ENCODE peak calls at places on chromosomes 3 and 15, in eight cellular contexts. S is WTC11, M is GM23338, E is AG04449, Q is mucosa of descending colon, D is endothelial cell, B is transverse colon, I is neural crest cell. O is an unnamed sample.

GRCh38 chr15:41289953-41290352 is 42.4 kb downstream of the OIP5 start:
- DNase-seq in S (no peak), M (no peak), E (no peak), Q (no peak), D (no peak), B (no peak), I (no peak), O (no peak)

GRCh38 chr15:37135225-37135624 is 34.9 kb upstream of the MEIS2 start:
- DNase-seq in S (no peak), M (peak; percentile 71), E (no peak), Q (no peak), D (no peak), B (no peak), I (no peak), O (peak; percentile 40)

GRCh38 chr15:64246364-64247189 is 83.8 kb upstream of the PPIB start:
- DNase-seq in S (no peak), M (peak; percentile 34), E (peak; percentile 50), Q (no peak), D (no peak), B (no peak), I (no peak), O (peak; percentile 87)

GRCh38 chr3:38029400-38030125 is at the start of gene PLCD1:
- DNase-seq in S (peak; percentile 82), M (peak; percentile 90), E (no peak), Q (peak; percentile 70), D (peak; percentile 62), B (peak; percentile 79), I (peak; percentile 65), O (no peak)

GRCh38 chr15:69311319-69311721 is 12.6 kb downstream of the PAQR5 start:
- DNase-seq in S (no peak), M (no peak), E (no peak), Q (no peak), D (no peak), B (no peak), I (no peak), O (no peak)

GRCh38 chr3:38725726-38726410 is 76.4 kb upstream of the SCN5A start:
- DNase-seq in S (no peak), M (no peak), E (no peak), Q (no peak), D (no peak), B (no peak), I (no peak), O (no peak)

GRCh38 chr3:115254492-115255196 is 107.6 kb upstream of the ZBTB20 start:
- DNase-seq in S (peak; percentile 26), M (peak; percentile 7), E (no peak), Q (no peak), D (no peak), B (no peak), I (no peak), O (no peak)

GRCh38 chr3:108223928-108224327 is 1.7 kb upstream of the IFT57 start:
- DNase-seq in S (no peak), M (no peak), E (no peak), Q (no peak), D (no peak), B (no peak), I (no peak), O (peak; percentile 35)

GRCh38 chr3:106183762-106184391 is 315.1 kb upstream of the CBLB start:
- DNase-seq in S (no peak), M (no peak), E (peak; percentile 67), Q (no peak), D (no peak), B (no peak), I (no peak), O (peak; percentile 93)

GRCh38 chr15:95895510-95895909 is 435.0 kb upstream of the NR2F2 start:
- DNase-seq in S (no peak), M (no peak), E (no peak), Q (no peak), D (no peak), B (no peak), I (no peak), O (no peak)

GRCh38 chr3:152937234-152937633 is 102.3 kb downstream of the P2RY1 start:
- DNase-seq in S (no peak), M (no peak), E (no peak), Q (no peak), D (no peak), B (no peak), I (no peak), O (no peak)
- TF ChIP-seq CTCF in S (no peak), M (peak; percentile 51), E (no peak), Q (no peak), D (no peak), B (no peak), I (no peak), O (no peak)

GRCh38 chr15:98428253-98428989 is 219.9 kb upstream of the IGF1R start:
- DNase-seq in S (peak; percentile 85), M (peak; percentile 81), E (no peak), Q (peak; percentile 80), D (peak; percentile 89), B (peak; percentile 68), I (peak; percentile 90), O (peak; percentile 59)
- TF ChIP-seq CTCF in S (peak; percentile 82), M (peak; percentile 82), E (peak; percentile 90), Q (peak; percentile 85), D (peak; percentile 96), B (peak; percentile 78), I (peak; percentile 96), O (peak; percentile 79)

DNA sequence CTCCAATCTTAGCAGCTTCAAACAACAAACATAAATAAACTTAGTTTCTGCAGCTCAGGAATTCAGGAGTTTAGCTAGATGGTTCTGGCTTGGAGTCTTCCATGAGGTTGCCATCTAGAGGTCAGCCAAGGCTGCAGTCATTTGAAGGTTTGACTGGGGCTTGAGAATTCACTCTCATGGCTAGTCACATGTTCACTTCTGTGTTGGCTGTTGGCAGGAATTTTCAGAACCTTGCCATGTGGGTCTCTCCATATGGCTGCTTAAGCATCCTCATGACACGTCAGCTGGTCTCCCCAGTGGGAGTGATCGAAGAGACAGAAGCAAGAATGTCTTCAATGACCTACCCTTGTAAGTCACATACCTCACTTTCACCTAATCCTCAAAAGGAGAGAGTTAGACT is 269.2 kb upstream of the CNTN3 start:
- DNase-seq in S (peak; percentile 12), M (peak; percentile 61), E (peak; percentile 1), Q (peak; percentile 2), D (peak; percentile 14), B (no peak), I (no peak), O (peak; percentile 26)
- TF ChIP-seq CTCF in S (no peak), M (peak; percentile 69), E (peak; percentile 59), Q (no peak), D (peak; percentile 19), B (no peak), I (peak; percentile 52), O (peak; percentile 29)

GRCh38 chr3:109803274-109803673 is 465.9 kb upstream of the DPPA4 start:
- DNase-seq in S (no peak), M (peak; percentile 59), E (no peak), Q (peak; percentile 5), D (no peak), B (no peak), I (no peak), O (peak; percentile 27)
- TF ChIP-seq CTCF in S (peak; percentile 59), M (peak; percentile 38), E (no peak), Q (no peak), D (peak; percentile 70), B (no peak), I (peak; percentile 56), O (peak; percentile 14)